ENCODE peak calls at places on chromosomes 3 and 15, in four cellular contexts. A is fibroblast of lung, M is IMR-90, U is mammary epithelial cell. G is an unnamed sample.

GRCh38 chr3:123481071-123481470 is 32.2 kb upstream of the ADCY5 start:
- DNase-seq in A (no peak), M (no peak), U (no peak), G (no peak)

GRCh38 chr3:142794510-142794909 is 70.7 kb downstream of the TRPC1 start:
- DNase-seq in A (no peak), M (no peak), U (no peak), G (no peak)

GRCh38 chr3:37694236-37694635 is 167.4 kb upstream of the CTDSPL start:
- DNase-seq in A (no peak), M (no peak), U (no peak), G (no peak)

GRCh38 chr15:99393641-99394040 is 142.4 kb downstream of the LRRC28 start:
- DNase-seq in A (no peak), M (no peak), U (no peak), G (no peak)

GRCh38 chr3:127646501-127647046 is 17.6 kb downstream of the PODXL2 start:
- DNase-seq in A (no peak), M (no peak), U (no peak), G (no peak)

GRCh38 chr3:13748500-13748899 is 131.4 kb downstream of the WNT7A start:
- DNase-seq in A (no peak), M (no peak), U (no peak), G (no peak)

GRCh38 chr3:53970656-53971055 is 79.0 kb upstream of the SELENOK start:
- DNase-seq in A (no peak), M (no peak), U (peak; percentile 22), G (no peak)

GRCh38 chr3:120170223-120170622 is 76.0 kb upstream of the GSK3B start:
- DNase-seq in A (peak; percentile 81), M (peak; percentile 85), U (peak; percentile 99), G (peak; percentile 76)

GRCh38 chr3:158532099-158532734 is 38.8 kb upstream of the MLF1 start:
- DNase-seq in A (peak; percentile 42), M (peak; percentile 70), U (peak; percentile 24), G (no peak)

GRCh38 chr15:88249220-88249619 is 7.3 kb downstream of the NTRK3 start:
- DNase-seq in A (no peak), M (no peak), U (no peak), G (peak; percentile 91)

GRCh38 chr3:178901204-178901603 is 170.4 kb downstream of the ZMAT3 start:
- DNase-seq in A (no peak), M (no peak), U (no peak), G (peak; percentile 64)

GRCh38 chr3:69080233-69080644 is at the start of gene UBA3:
- DNase-seq in A (peak; percentile 83), M (peak; percentile 77), U (peak; percentile 82), G (peak; percentile 93)

GRCh38 chr15:58269455-58270414 is 131.6 kb downstream of the AQP9 start:
- DNase-seq in A (peak; percentile 61), M (peak; percentile 71), U (peak; percentile 76), G (no peak)

GRCh38 chr15:74589826-74590225 is 25.8 kb upstream of the CLK3 start:
- DNase-seq in A (no peak), M (no peak), U (no peak), G (no peak)

GRCh38 chr15:61685513-61685912 is 374.7 kb downstream of the VPS13C start:
- DNase-seq in A (no peak), M (no peak), U (no peak), G (no peak)

GRCh38 chr3:51539291-51539891 is 872 bp downstream of the RAD54L2 start:
- DNase-seq in A (peak; percentile 86), M (peak; percentile 85), U (peak; percentile 70), G (peak; percentile 96)
- H2AFZ ChIP-seq in A (peak overlapping the region; percentile 20), M (peak overlapping the region; percentile 98), U (peak overlapping the region; percentile 100), G (peak overlapping the region; percentile 58)

GRCh38 chr15:47742334-47742733 is 25.0 kb downstream of the SEMA6D start:
- DNase-seq in A (no peak), M (no peak), U (no peak), G (no peak)

GRCh38 chr15:47741907-47742306 is 24.6 kb downstream of the SEMA6D start:
- DNase-seq in A (no peak), M (no peak), U (no peak), G (no peak)

GRCh38 chr15:47743385-47743784 is 26.1 kb downstream of the SEMA6D start:
- DNase-seq in A (no peak), M (no peak), U (no peak), G (no peak)

GRCh38 chr15:47743886-47744285 is 26.6 kb downstream of the SEMA6D start:
- DNase-seq in A (no peak), M (no peak), U (no peak), G (no peak)

GRCh38 chr15:47742742-47743141 is 25.4 kb downstream of the SEMA6D start:
- DNase-seq in A (no peak), M (no peak), U (no peak), G (no peak)
- H3K4me2 ChIP-seq in A (no peak overlapping the region), M (no peak overlapping the region), U (no peak overlapping the region), G (no peak overlapping the region)

GRCh38 chr3:180601688-180602666 is at the start of gene TTC14:
- DNase-seq in A (peak; percentile 95), M (peak; percentile 94), U (peak; percentile 95), G (peak; percentile 97)
- TF ChIP-seq CTCF in A (no peak), M (no peak), U (no peak), G (no peak)

GRCh38 chr3:18097989-18098388 is 327.1 kb downstream of the SATB1 start:
- DNase-seq in A (no peak), M (no peak), U (no peak), G (no peak)

GRCh38 chr3:18099611-18100010 is 325.5 kb downstream of the SATB1 start:
- DNase-seq in A (peak; percentile 50), M (peak; percentile 15), U (no peak), G (no peak)

GRCh38 chr3:18097473-18097872 is 327.7 kb downstream of the SATB1 start:
- DNase-seq in A (no peak), M (no peak), U (no peak), G (no peak)

GRCh38 chr3:18100126-18100525 is 325.0 kb downstream of the SATB1 start:
- DNase-seq in A (peak; percentile 40), M (peak; percentile 4), U (peak; percentile 39), G (no peak)

GRCh38 chr3:18098960-18099587 is 326.1 kb downstream of the SATB1 start:
- DNase-seq in A (peak; percentile 93), M (peak; percentile 85), U (peak; percentile 95), G (peak; percentile 55)
- H2AFZ ChIP-seq in A (no peak overlapping the region), M (peak overlapping the region; percentile 29), U (peak overlapping the region; percentile 60), G (peak overlapping the region; percentile 67)

DNA sequence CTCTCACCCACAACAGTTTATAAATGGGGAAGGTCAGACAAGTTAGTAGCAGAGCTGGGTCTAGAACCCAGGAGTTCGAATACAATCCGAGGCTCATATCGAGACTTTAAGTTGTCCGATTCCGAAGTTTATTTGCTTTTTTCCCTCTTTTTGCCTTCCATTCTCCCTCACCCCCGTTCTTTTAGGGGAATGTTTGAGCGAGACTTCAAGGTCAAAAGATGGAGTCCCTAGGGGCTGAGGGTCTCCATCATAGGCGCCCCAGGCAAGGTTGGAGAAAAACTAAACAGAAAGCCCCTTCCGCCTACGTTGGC is 7.2 kb downstream of the BCL6 start:
- DNase-seq in A (no peak), M (no peak), U (no peak), G (no peak)
- H3K4me2 ChIP-seq in A (peak overlapping the region; percentile 100), M (peak overlapping the region; percentile 97), U (peak overlapping the region; percentile 100), G (peak overlapping the region; percentile 100)